ENCODE peak calls at places on chromosomes 2 and 18, in six cellular contexts. R is SJSA1, H is heart right ventricle, Q is PC-9, E is stomach, T is IMR-90. F is an unnamed sample.
A peak's percentile ranks its signal among the peaks of the same experiment; 100 is the strongest.

GRCh38 chr2:176001281-176001902 is 675 bp downstream of the LNPK start:
- DNase-seq in T (peak; percentile 45), R (no peak), H (peak; percentile 34), Q (peak; percentile 50), E (peak; percentile 29), F (peak; percentile 62)

GRCh38 chr2:38394903-38395341 is 17.8 kb upstream of the ATL2 start:
- DNase-seq in H (no peak), Q (peak; percentile 37), E (no peak), T (no peak), R (peak; percentile 78), F (no peak)

GRCh38 chr2:168528469-168528868 is 72.4 kb downstream of the CERS6 start:
- DNase-seq in R (peak; percentile 59), H (no peak), T (peak; percentile 30), Q (no peak), E (no peak), F (no peak)

GRCh38 chr18:35172009-35172408 is 68.8 kb upstream of the ZNF397 start:
- DNase-seq in Q (no peak), R (no peak), T (no peak), E (no peak), H (no peak), F (no peak)

GRCh38 chr2:234451852-234452625 is 44.8 kb downstream of the ARL4C start:
- DNase-seq in Q (peak; percentile 36), R (peak; percentile 49), H (no peak), T (peak; percentile 98), E (no peak), F (no peak)

GRCh38 chr2:221204699-221205098 is 367.4 kb downstream of the EPHA4 start:
- DNase-seq in E (no peak), T (no peak), R (no peak), H (no peak), Q (no peak), F (peak; percentile 5)

GRCh38 chr2:210169871-210170441 is 1.3 kb downstream of the KANSL1L start:
- DNase-seq in R (no peak), Q (no peak), T (peak; percentile 79), H (no peak), E (no peak), F (peak; percentile 26)

GRCh38 chr2:238169021-238169707 is 10.4 kb downstream of the ERFE start:
- DNase-seq in R (peak; percentile 81), E (no peak), H (no peak), Q (no peak), T (peak; percentile 98), F (no peak)

GRCh38 chr2:8138525-8138922 is 543.3 kb upstream of the ID2 start:
- DNase-seq in T (no peak), R (no peak), E (no peak), Q (no peak), H (no peak), F (no peak)

GRCh38 chr2:8662239-8662879 is 19.5 kb upstream of the ID2 start:
- DNase-seq in E (no peak), Q (peak; percentile 31), H (no peak), R (peak; percentile 96), T (peak; percentile 90), F (no peak)

GRCh38 chr2:206095925-206096324 is 10.0 kb upstream of the INO80D start:
- DNase-seq in H (no peak), Q (no peak), R (no peak), E (no peak), T (peak; percentile 32), F (no peak)

GRCh38 chr2:157793053-157793612 is 83.0 kb downstream of the ACVR1 start:
- DNase-seq in E (no peak), Q (no peak), H (no peak), T (no peak), R (no peak), F (no peak)

GRCh38 chr2:21310493-21310892 is 186.7 kb downstream of the TDRD15 start:
- DNase-seq in R (no peak), H (no peak), Q (no peak), T (no peak), E (no peak), F (no peak)

GRCh38 chr2:112658820-112659667 is 13.3 kb downstream of the SLC20A1 start:
- DNase-seq in Q (no peak), H (no peak), T (no peak), E (no peak), R (no peak), F (no peak)

GRCh38 chr18:63297678-63298392 is 21.7 kb downstream of the BCL2 start:
- DNase-seq in H (no peak), Q (no peak), R (no peak), T (no peak), E (no peak), F (peak; percentile 36)

GRCh38 chr2:191319181-191319580 is 74.0 kb downstream of the MYO1B start:
- DNase-seq in R (no peak), H (no peak), T (peak; percentile 78), Q (no peak), E (no peak), F (no peak)

GRCh38 chr18:44819944-44820510 is 139.3 kb downstream of the SETBP1 start:
- DNase-seq in Q (no peak), E (no peak), H (peak; percentile 48), T (no peak), R (no peak), F (no peak)

GRCh38 chr2:218806346-218806978 is 24.5 kb downstream of the CYP27A1 start:
- DNase-seq in Q (peak; percentile 76), R (peak; percentile 29), T (peak; percentile 96), E (peak; percentile 44), H (peak; percentile 64), F (peak; percentile 24)

GRCh38 chr2:24365051-24365450 is 4.7 kb upstream of the ITSN2 start:
- DNase-seq in H (peak; percentile 83), T (no peak), E (peak; percentile 90), Q (peak; percentile 72), R (no peak), F (peak; percentile 86)

GRCh38 chr2:177165731-177166711 is 46.6 kb upstream of the HNRNPA3 start:
- DNase-seq in Q (peak; percentile 29), H (no peak), E (no peak), T (peak; percentile 40), R (peak; percentile 75), F (peak; percentile 86)

GRCh38 chr2:55247025-55247424 is 14.5 kb downstream of the RPS27A start:
- DNase-seq in E (no peak), Q (no peak), H (no peak), T (no peak), R (no peak), F (no peak)

GRCh38 chr2:157838442-157839161 is 37.5 kb downstream of the ACVR1 start:
- DNase-seq in H (peak; percentile 54), E (peak; percentile 39), T (peak; percentile 90), R (peak; percentile 70), Q (no peak), F (peak; percentile 86)

GRCh38 chr2:56565143-56565542 is 381.4 kb downstream of the CCDC85A start:
- DNase-seq in Q (no peak), R (no peak), T (no peak), E (no peak), H (no peak), F (no peak)

DNA sequence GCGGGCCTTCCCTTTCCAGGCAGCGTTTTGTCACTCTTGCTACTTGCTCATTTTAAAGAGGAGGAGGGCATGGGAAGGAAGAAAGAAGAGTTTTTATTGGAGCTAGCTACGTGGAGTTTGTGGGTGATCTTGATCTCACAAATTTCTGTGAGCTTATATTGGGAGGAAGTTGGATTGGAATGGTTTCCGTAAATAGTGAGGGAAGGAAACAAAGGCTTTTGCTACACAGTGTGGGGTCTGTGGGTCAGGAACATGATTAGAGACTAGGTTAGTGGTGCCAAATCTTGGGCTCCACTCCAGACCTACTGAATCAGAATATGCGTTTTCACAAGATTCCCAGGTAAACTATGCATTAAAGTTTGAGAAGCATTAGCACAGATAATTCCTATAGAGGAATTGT is 8.1 kb downstream of the RALB start:
- DNase-seq in Q (no peak), E (no peak), T (no peak), H (no peak), R (no peak), F (no peak)
- H3K4me1 ChIP-seq in Q (peaks cover 5% of the 10 kb centered on the region), E (peaks cover 69% of the 10 kb centered on the region), T (peaks cover 7% of the 10 kb centered on the region), H (peaks cover 75% of the 10 kb centered on the region), R (peaks cover 13% of the 10 kb centered on the region), F (peaks cover 2% of the 10 kb centered on the region)

GRCh38 chr2:126042089-126042488 is 613.9 kb upstream of the GYPC start:
- DNase-seq in Q (no peak), E (no peak), H (no peak), T (no peak), R (no peak), F (no peak)

GRCh38 chr2:126038901-126039300 is 617.1 kb upstream of the GYPC start:
- DNase-seq in E (no peak), R (no peak), T (no peak), Q (no peak), H (no peak), F (no peak)

GRCh38 chr2:126041648-126042047 is 614.3 kb upstream of the GYPC start:
- DNase-seq in H (no peak), Q (no peak), E (no peak), R (no peak), T (no peak), F (peak; percentile 28)
- H3K9me3 ChIP-seq in H (no peaks in the 10 kb centered on the region), Q (no peaks in the 10 kb centered on the region), E (no peaks in the 10 kb centered on the region), R (peaks cover 7% of the 10 kb centered on the region), T (peaks cover 3% of the 10 kb centered on the region), F (no peaks in the 10 kb centered on the region)

GRCh38 chr2:101751276-101751675 is 53.8 kb downstream of the MAP4K4 start:
- DNase-seq in R (no peak), Q (no peak), H (no peak), T (no peak), E (no peak), F (no peak)

GRCh38 chr2:101753207-101753616 is 55.7 kb downstream of the MAP4K4 start:
- DNase-seq in R (peak; percentile 66), E (no peak), T (peak; percentile 46), H (no peak), Q (no peak), F (no peak)

GRCh38 chr2:101752708-101753107 is 55.2 kb downstream of the MAP4K4 start:
- DNase-seq in H (peak; percentile 29), E (peak; percentile 40), Q (no peak), T (no peak), R (no peak), F (no peak)

GRCh38 chr2:101750688-101751087 is 53.2 kb downstream of the MAP4K4 start:
- DNase-seq in R (no peak), E (no peak), T (no peak), H (no peak), Q (no peak), F (no peak)

GRCh38 chr2:101751875-101752619 is 54.5 kb downstream of the MAP4K4 start:
- DNase-seq in Q (no peak), R (no peak), H (no peak), T (no peak), E (no peak), F (no peak)
- H3K4me1 ChIP-seq in Q (peaks cover 38% of the 10 kb centered on the region), R (peaks cover 65% of the 10 kb centered on the region), H (peaks cover 73% of the 10 kb centered on the region), T (peaks cover 30% of the 10 kb centered on the region), E (peaks cover 75% of the 10 kb centered on the region), F (no peaks in the 10 kb centered on the region)

GRCh38 chr18:72834731-72835130 is 33.1 kb downstream of the NETO1 start:
- DNase-seq in H (no peak), Q (no peak), T (no peak), R (no peak), E (no peak), F (no peak)

GRCh38 chr18:72843743-72844142 is 24.0 kb downstream of the NETO1 start:
- DNase-seq in Q (no peak), T (no peak), E (no peak), H (no peak), R (no peak), F (no peak)

DNA sequence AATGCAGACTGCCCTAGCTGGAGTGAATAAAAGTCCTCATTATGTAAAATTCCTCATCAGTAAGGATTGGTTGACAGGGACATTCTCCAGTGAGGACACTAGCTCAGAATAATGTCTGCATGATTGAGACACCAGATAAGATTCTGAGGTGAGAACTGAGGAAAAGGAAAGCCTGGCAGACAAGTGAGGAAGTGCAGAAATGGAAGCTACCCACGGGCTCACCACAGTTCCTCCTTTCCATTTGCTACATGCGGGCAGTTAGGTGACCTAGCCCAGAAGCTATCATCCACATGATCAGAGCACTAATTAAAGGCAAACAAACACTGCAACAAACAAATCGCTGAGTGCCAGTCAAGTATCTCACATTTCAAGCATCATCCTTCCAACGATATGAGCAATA is 27.7 kb downstream of the NETO1 start:
- DNase-seq in Q (no peak), R (no peak), T (no peak), H (no peak), E (no peak), F (no peak)
- H3K9me3 ChIP-seq in Q (no peaks in the 10 kb centered on the region), R (no peaks in the 10 kb centered on the region), T (peaks cover 4% of the 10 kb centered on the region), H (no peaks in the 10 kb centered on the region), E (no peaks in the 10 kb centered on the region), F (no peaks in the 10 kb centered on the region)

F was measured in small intestine.